ENCODE peak calls at places on chromosome 21, in four cellular contexts. O, B, C and J are unnamed samples.

GRCh38 chr21:37224861-37225260 is 42.3 kb downstream of the VPS26C start:
- DNase-seq in O (no peak), B (no peak), C (no peak), J (no peak)

GRCh38 chr21:37032877-37033471 is 26.5 kb downstream of the RIPPLY3 start:
- DNase-seq in O (no peak), B (no peak), C (peak), J (no peak)

GRCh38 chr21:16570856-16571255 is 841.1 kb downstream of the USP25 start:
- DNase-seq in O (no peak), B (no peak), C (no peak), J (no peak)

GRCh38 chr21:23452384-23453083 is 2154.7 kb downstream of the MRPL39 start:
- DNase-seq in O (no peak), B (no peak), C (no peak), J (no peak)

GRCh38 chr21:46168238-46168637 is 12.9 kb upstream of the FTCD start:
- DNase-seq in O (no peak), B (no peak), C (no peak), J (no peak)

GRCh38 chr21:17731554-17731953 is 87.6 kb downstream of the C21orf91 start:
- DNase-seq in O (no peak), B (no peak), C (no peak), J (no peak)

GRCh38 chr21:42747267-42747701 is 93.9 kb downstream of the PDE9A start:
- DNase-seq in O (no peak), B (no peak), C (no peak), J (no peak)

GRCh38 chr21:16095005-16095404 is 365.2 kb downstream of the USP25 start:
- DNase-seq in O (no peak), B (no peak), C (no peak), J (no peak)

GRCh38 chr21:42837421-42838211 is 41.7 kb downstream of the WDR4 start:
- DNase-seq in O (no peak), B (no peak), C (no peak), J (no peak)

GRCh38 chr21:27158967-27159366 is 192.1 kb upstream of the ADAMTS5 start:
- DNase-seq in O (no peak), B (no peak), C (no peak), J (no peak)

GRCh38 chr21:23951251-23951650 is 1656.0 kb downstream of the MRPL39 start:
- DNase-seq in O (no peak), B (no peak), C (peak), J (no peak)

GRCh38 chr21:22904385-22904784 is 1906.2 kb downstream of the NCAM2 start:
- DNase-seq in O (no peak), B (no peak), C (no peak), J (no peak)

GRCh38 chr21:46212721-46213484 is 15.7 kb downstream of the LSS start:
- DNase-seq in O (no peak), B (no peak), C (no peak), J (no peak)

GRCh38 chr21:37266515-37267221 is 466 bp downstream of the VPS26C start:
- DNase-seq in O (no peak), B (peak), C (no peak), J (no peak)

GRCh38 chr21:31316072-31316471 is 28.0 kb downstream of the TIAM1 start:
- DNase-seq in O (no peak), B (no peak), C (no peak), J (no peak)

GRCh38 chr21:31526040-31526439 is 133.5 kb upstream of the SOD1 start:
- DNase-seq in O (no peak), B (no peak), C (no peak), J (no peak)

GRCh38 chr21:26945916-26946315 is 21.0 kb downstream of the ADAMTS5 start:
- DNase-seq in O (peak), B (peak), C (no peak), J (peak)

GRCh38 chr21:46194374-46195334 is 10.4 kb upstream of the SPATC1L start:
- DNase-seq in O (no peak), B (no peak), C (no peak), J (no peak)

GRCh38 chr21:26080211-26080610 is 90.4 kb downstream of the APP start:
- DNase-seq in O (no peak), B (no peak), C (no peak), J (no peak)

GRCh38 chr21:45948576-45949141 is 32.9 kb upstream of the COL6A1 start:
- DNase-seq in O (no peak), B (no peak), C (no peak), J (no peak)

GRCh38 chr21:22791986-22792560 is 1793.9 kb downstream of the NCAM2 start:
- DNase-seq in O (no peak), B (no peak), C (peak), J (no peak)

GRCh38 chr21:14863745-14864210 is 201.0 kb downstream of the NRIP1 start:
- DNase-seq in O (no peak), B (no peak), C (no peak), J (no peak)

GRCh38 chr21:46320331-46320801 is 3.3 kb downstream of the C21orf58 start:
- DNase-seq in O (no peak), B (no peak), C (no peak), J (no peak)

GRCh38 chr21:26964379-26964778 is 2.5 kb downstream of the ADAMTS5 start:
- DNase-seq in O (peak), B (no peak), C (no peak), J (no peak)

DNA sequence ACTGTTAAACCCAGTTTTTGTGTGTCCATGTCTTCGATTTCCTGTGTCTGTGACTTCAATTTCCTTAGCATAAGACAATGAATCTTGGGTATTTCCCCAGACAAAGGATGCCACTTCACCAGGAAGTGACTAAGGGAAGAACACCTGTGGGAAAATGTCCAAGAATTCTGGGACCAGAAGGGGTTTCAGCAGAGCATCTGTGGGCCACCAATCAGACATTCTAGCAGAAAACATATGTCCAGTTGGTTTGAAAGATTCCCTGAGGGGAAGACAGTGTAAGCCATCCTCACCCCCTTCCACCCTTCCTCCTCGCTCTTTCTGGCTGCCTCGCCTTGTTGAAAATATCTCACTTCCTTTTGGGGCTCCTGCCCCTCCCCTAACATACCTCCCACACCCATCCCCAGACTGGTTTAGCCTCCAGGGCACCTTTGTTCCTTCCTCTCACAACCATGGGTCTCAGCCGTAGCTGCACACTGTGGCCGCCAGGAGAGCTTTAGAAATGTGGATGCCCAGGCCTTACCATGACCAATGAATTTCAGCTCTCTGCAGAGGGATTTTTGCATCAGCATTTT is 25.5 kb upstream of the IFNAR1 start:
- DNase-seq in O (no peak), B (no peak), C (no peak), J (no peak)
- H3K27ac ChIP-seq in O (no peak), B (no peak), C (no peak), J (no peak)

DNA sequence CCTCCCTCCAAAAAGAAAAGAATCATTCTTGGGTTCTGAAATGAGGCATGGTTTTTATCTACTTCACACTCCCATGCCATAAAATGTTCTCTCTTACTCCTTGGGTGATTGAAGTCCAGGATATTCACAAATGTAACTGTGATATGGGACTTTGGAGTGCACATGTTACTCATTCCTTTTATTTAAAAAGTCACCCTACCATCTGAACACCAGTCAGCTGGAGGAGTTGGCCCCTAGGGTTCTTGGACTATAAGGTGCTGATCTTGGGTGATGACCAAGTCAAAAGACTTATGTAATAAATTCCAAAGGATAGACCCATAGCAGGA is 128.4 kb downstream of the CLIC6 start:
- DNase-seq in O (no peak), B (no peak), C (no peak), J (no peak)
- H3K27ac ChIP-seq in O (no peak), B (no peak), C (no peak), J (no peak)

GRCh38 chr21:38813143-38813542 is 7.4 kb downstream of the ETS2 start:
- DNase-seq in O (no peak), B (no peak), C (no peak), J (no peak)
- H3K27ac ChIP-seq in O (peak), B (no peak), C (no peak), J (peak)

GRCh38 chr21:43884012-43884860 is 19.2 kb downstream of the AGPAT3 start:
- DNase-seq in O (peak), B (no peak), C (no peak), J (no peak)
- H3K27ac ChIP-seq in O (peak), B (no peak), C (peak), J (no peak)

DNA sequence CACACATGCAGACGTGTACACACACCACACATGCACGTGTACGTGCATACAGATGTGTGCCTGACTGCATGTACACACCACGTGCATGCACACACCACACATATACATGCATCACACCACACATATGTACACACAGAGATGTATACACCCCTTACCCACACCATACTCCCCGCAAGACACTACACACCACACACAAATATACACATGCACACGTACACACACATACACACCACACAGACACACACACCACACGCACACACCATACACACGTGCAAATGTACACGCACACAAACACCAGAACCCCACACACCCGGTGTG is 9.7 kb downstream of the ITGB2 start:
- DNase-seq in O (no peak), B (no peak), C (no peak), J (no peak)
- H3K27ac ChIP-seq in O (no peak), B (no peak), C (no peak), J (no peak)

GRCh38 chr21:21200939-21201610 is 202.9 kb downstream of the NCAM2 start:
- DNase-seq in O (no peak), B (no peak), C (no peak), J (no peak)
- H3K27ac ChIP-seq in O (peak), B (no peak), C (no peak), J (no peak)

GRCh38 chr21:41726630-41726969 is 40.3 kb downstream of the RIPK4 start:
- DNase-seq in O (no peak), B (no peak), C (no peak), J (no peak)
- H3K27ac ChIP-seq in O (no peak), B (no peak), C (no peak), J (no peak)